ENCODE peak calls at places on chromosomes 13 and 19, in eight cellular contexts. One of them, this sample, is unnamed.

GRCh38 chr13:88817560-88817959 is 1146.4 kb downstream of the SLITRK5 start:
- DNase-seq in NCI-H774: no peak
- DNase-seq in HS-27A: no peak
- DNase-seq in NCI-H2081: no peak
- DNase-seq in germinal center: no peak
- DNase-seq in adrenal gland: no peak
- DNase-seq in stimulated activated CD4-positive, alpha-beta T cell treated with anti-CD3 and anti-CD28 coated beads, TNF-alpha, amount 100 ng/mL, for 48 hours: no peak
- DNase-seq in stimulated activated CD8-positive, alpha-beta memory T cell treated with anti-CD3 and anti-CD28 coated beads, Interleukin-2, amount 100 ng/mL, for 48 hours: no peak
- DNase-seq in this sample: no peak

GRCh38 chr19:3046621-3047306 is 15.5 kb downstream of the TLE5 start:
- DNase-seq in NCI-H774: peak
- DNase-seq in HS-27A: no peak
- DNase-seq in NCI-H2081: peak
- DNase-seq in germinal center: no peak
- DNase-seq in adrenal gland: peak
- DNase-seq in stimulated activated CD4-positive, alpha-beta T cell treated with anti-CD3 and anti-CD28 coated beads, TNF-alpha, amount 100 ng/mL, for 48 hours: no peak
- DNase-seq in stimulated activated CD8-positive, alpha-beta memory T cell treated with anti-CD3 and anti-CD28 coated beads, Interleukin-2, amount 100 ng/mL, for 48 hours: no peak
- DNase-seq in this sample: peak

GRCh38 chr13:33318744-33319143 is 33.2 kb upstream of the STARD13 start:
- DNase-seq in NCI-H774: no peak
- DNase-seq in HS-27A: no peak
- DNase-seq in NCI-H2081: no peak
- DNase-seq in germinal center: no peak
- DNase-seq in adrenal gland: no peak
- DNase-seq in stimulated activated CD4-positive, alpha-beta T cell treated with anti-CD3 and anti-CD28 coated beads, TNF-alpha, amount 100 ng/mL, for 48 hours: no peak
- DNase-seq in stimulated activated CD8-positive, alpha-beta memory T cell treated with anti-CD3 and anti-CD28 coated beads, Interleukin-2, amount 100 ng/mL, for 48 hours: no peak
- DNase-seq in this sample: no peak

GRCh38 chr13:99796175-99796819 is 175.3 kb downstream of the ZIC5 start:
- DNase-seq in NCI-H774: no peak
- DNase-seq in HS-27A: no peak
- DNase-seq in NCI-H2081: no peak
- DNase-seq in germinal center: no peak
- DNase-seq in adrenal gland: peak
- DNase-seq in stimulated activated CD4-positive, alpha-beta T cell treated with anti-CD3 and anti-CD28 coated beads, TNF-alpha, amount 100 ng/mL, for 48 hours: peak
- DNase-seq in stimulated activated CD8-positive, alpha-beta memory T cell treated with anti-CD3 and anti-CD28 coated beads, Interleukin-2, amount 100 ng/mL, for 48 hours: peak
- DNase-seq in this sample: no peak

GRCh38 chr13:99043700-99044300 is 65.9 kb upstream of the DOCK9 start:
- DNase-seq in NCI-H774: no peak
- DNase-seq in HS-27A: no peak
- DNase-seq in NCI-H2081: no peak
- DNase-seq in germinal center: no peak
- DNase-seq in adrenal gland: no peak
- DNase-seq in stimulated activated CD4-positive, alpha-beta T cell treated with anti-CD3 and anti-CD28 coated beads, TNF-alpha, amount 100 ng/mL, for 48 hours: no peak
- DNase-seq in stimulated activated CD8-positive, alpha-beta memory T cell treated with anti-CD3 and anti-CD28 coated beads, Interleukin-2, amount 100 ng/mL, for 48 hours: no peak
- DNase-seq in this sample: no peak

GRCh38 chr19:35107541-35107939 is 8.1 kb upstream of the FXYD3 start:
- DNase-seq in NCI-H774: no peak
- DNase-seq in HS-27A: no peak
- DNase-seq in NCI-H2081: no peak
- DNase-seq in germinal center: no peak
- DNase-seq in adrenal gland: no peak
- DNase-seq in stimulated activated CD4-positive, alpha-beta T cell treated with anti-CD3 and anti-CD28 coated beads, TNF-alpha, amount 100 ng/mL, for 48 hours: no peak
- DNase-seq in stimulated activated CD8-positive, alpha-beta memory T cell treated with anti-CD3 and anti-CD28 coated beads, Interleukin-2, amount 100 ng/mL, for 48 hours: no peak
- DNase-seq in this sample: peak

GRCh38 chr19:342801-343421 is 1.7 kb downstream of the MIER2 start:
- DNase-seq in NCI-H774: no peak
- DNase-seq in HS-27A: peak
- DNase-seq in NCI-H2081: no peak
- DNase-seq in germinal center: no peak
- DNase-seq in adrenal gland: peak
- DNase-seq in stimulated activated CD4-positive, alpha-beta T cell treated with anti-CD3 and anti-CD28 coated beads, TNF-alpha, amount 100 ng/mL, for 48 hours: no peak
- DNase-seq in stimulated activated CD8-positive, alpha-beta memory T cell treated with anti-CD3 and anti-CD28 coated beads, Interleukin-2, amount 100 ng/mL, for 48 hours: no peak
- DNase-seq in this sample: peak

GRCh38 chr13:27822873-27823311 is 30.6 kb downstream of the GSX1 start:
- DNase-seq in NCI-H774: no peak
- DNase-seq in HS-27A: no peak
- DNase-seq in NCI-H2081: no peak
- DNase-seq in germinal center: no peak
- DNase-seq in adrenal gland: no peak
- DNase-seq in stimulated activated CD4-positive, alpha-beta T cell treated with anti-CD3 and anti-CD28 coated beads, TNF-alpha, amount 100 ng/mL, for 48 hours: no peak
- DNase-seq in stimulated activated CD8-positive, alpha-beta memory T cell treated with anti-CD3 and anti-CD28 coated beads, Interleukin-2, amount 100 ng/mL, for 48 hours: no peak
- DNase-seq in this sample: no peak

GRCh38 chr13:57969961-57970360 is 338.4 kb downstream of the PCDH17 start:
- DNase-seq in NCI-H774: no peak
- DNase-seq in HS-27A: no peak
- DNase-seq in NCI-H2081: no peak
- DNase-seq in germinal center: no peak
- DNase-seq in adrenal gland: no peak
- DNase-seq in stimulated activated CD4-positive, alpha-beta T cell treated with anti-CD3 and anti-CD28 coated beads, TNF-alpha, amount 100 ng/mL, for 48 hours: no peak
- DNase-seq in stimulated activated CD8-positive, alpha-beta memory T cell treated with anti-CD3 and anti-CD28 coated beads, Interleukin-2, amount 100 ng/mL, for 48 hours: no peak
- DNase-seq in this sample: no peak

GRCh38 chr13:110565296-110565695 is 3.8 kb upstream of the RAB20 start:
- DNase-seq in NCI-H774: no peak
- DNase-seq in HS-27A: no peak
- DNase-seq in NCI-H2081: no peak
- DNase-seq in germinal center: no peak
- DNase-seq in adrenal gland: no peak
- DNase-seq in stimulated activated CD4-positive, alpha-beta T cell treated with anti-CD3 and anti-CD28 coated beads, TNF-alpha, amount 100 ng/mL, for 48 hours: no peak
- DNase-seq in stimulated activated CD8-positive, alpha-beta memory T cell treated with anti-CD3 and anti-CD28 coated beads, Interleukin-2, amount 100 ng/mL, for 48 hours: no peak
- DNase-seq in this sample: no peak

GRCh38 chr13:31965361-31966066 is 66.1 kb upstream of the FRY start:
- DNase-seq in NCI-H774: no peak
- DNase-seq in HS-27A: no peak
- DNase-seq in NCI-H2081: no peak
- DNase-seq in germinal center: peak
- DNase-seq in adrenal gland: no peak
- DNase-seq in stimulated activated CD4-positive, alpha-beta T cell treated with anti-CD3 and anti-CD28 coated beads, TNF-alpha, amount 100 ng/mL, for 48 hours: no peak
- DNase-seq in stimulated activated CD8-positive, alpha-beta memory T cell treated with anti-CD3 and anti-CD28 coated beads, Interleukin-2, amount 100 ng/mL, for 48 hours: no peak
- DNase-seq in this sample: no peak

GRCh38 chr13:25046985-25047660 is 48.8 kb upstream of the PABPC3 start:
- DNase-seq in NCI-H774: no peak
- DNase-seq in HS-27A: no peak
- DNase-seq in NCI-H2081: no peak
- DNase-seq in germinal center: no peak
- DNase-seq in adrenal gland: no peak
- DNase-seq in stimulated activated CD4-positive, alpha-beta T cell treated with anti-CD3 and anti-CD28 coated beads, TNF-alpha, amount 100 ng/mL, for 48 hours: no peak
- DNase-seq in stimulated activated CD8-positive, alpha-beta memory T cell treated with anti-CD3 and anti-CD28 coated beads, Interleukin-2, amount 100 ng/mL, for 48 hours: no peak
- DNase-seq in this sample: no peak

GRCh38 chr19:46442808-46443450 is 14.2 kb upstream of the PNMA8C start:
- DNase-seq in NCI-H774: no peak
- DNase-seq in HS-27A: peak
- DNase-seq in NCI-H2081: no peak
- DNase-seq in germinal center: no peak
- DNase-seq in adrenal gland: peak
- DNase-seq in stimulated activated CD4-positive, alpha-beta T cell treated with anti-CD3 and anti-CD28 coated beads, TNF-alpha, amount 100 ng/mL, for 48 hours: no peak
- DNase-seq in stimulated activated CD8-positive, alpha-beta memory T cell treated with anti-CD3 and anti-CD28 coated beads, Interleukin-2, amount 100 ng/mL, for 48 hours: no peak
- DNase-seq in this sample: no peak

GRCh38 chr19:38551450-38551813 is 66.3 kb downstream of the MAP4K1 start:
- DNase-seq in NCI-H774: no peak
- DNase-seq in HS-27A: no peak
- DNase-seq in NCI-H2081: no peak
- DNase-seq in germinal center: no peak
- DNase-seq in adrenal gland: no peak
- DNase-seq in stimulated activated CD4-positive, alpha-beta T cell treated with anti-CD3 and anti-CD28 coated beads, TNF-alpha, amount 100 ng/mL, for 48 hours: no peak
- DNase-seq in stimulated activated CD8-positive, alpha-beta memory T cell treated with anti-CD3 and anti-CD28 coated beads, Interleukin-2, amount 100 ng/mL, for 48 hours: peak
- DNase-seq in this sample: no peak

GRCh38 chr19:48715681-48716171 is 3.8 kb downstream of the MAMSTR start:
- DNase-seq in NCI-H774: no peak
- DNase-seq in HS-27A: no peak
- DNase-seq in NCI-H2081: no peak
- DNase-seq in germinal center: no peak
- DNase-seq in adrenal gland: no peak
- DNase-seq in stimulated activated CD4-positive, alpha-beta T cell treated with anti-CD3 and anti-CD28 coated beads, TNF-alpha, amount 100 ng/mL, for 48 hours: no peak
- DNase-seq in stimulated activated CD8-positive, alpha-beta memory T cell treated with anti-CD3 and anti-CD28 coated beads, Interleukin-2, amount 100 ng/mL, for 48 hours: no peak
- DNase-seq in this sample: peak

GRCh38 chr19:9580728-9581127 is 3.6 kb downstream of the ZNF121 start:
- DNase-seq in NCI-H774: no peak
- DNase-seq in HS-27A: no peak
- DNase-seq in NCI-H2081: no peak
- DNase-seq in germinal center: no peak
- DNase-seq in adrenal gland: no peak
- DNase-seq in stimulated activated CD4-positive, alpha-beta T cell treated with anti-CD3 and anti-CD28 coated beads, TNF-alpha, amount 100 ng/mL, for 48 hours: no peak
- DNase-seq in stimulated activated CD8-positive, alpha-beta memory T cell treated with anti-CD3 and anti-CD28 coated beads, Interleukin-2, amount 100 ng/mL, for 48 hours: no peak
- DNase-seq in this sample: no peak

GRCh38 chr19:31448221-31448657 is 99.0 kb upstream of the TSHZ3 start:
- DNase-seq in NCI-H774: no peak
- DNase-seq in HS-27A: no peak
- DNase-seq in NCI-H2081: no peak
- DNase-seq in germinal center: no peak
- DNase-seq in adrenal gland: peak
- DNase-seq in stimulated activated CD4-positive, alpha-beta T cell treated with anti-CD3 and anti-CD28 coated beads, TNF-alpha, amount 100 ng/mL, for 48 hours: no peak
- DNase-seq in stimulated activated CD8-positive, alpha-beta memory T cell treated with anti-CD3 and anti-CD28 coated beads, Interleukin-2, amount 100 ng/mL, for 48 hours: no peak
- DNase-seq in this sample: peak

This sample was measured in transverse colon.